ENCODE peak calls at places on chromosomes 13 and 19, in seven cellular contexts. V, P, I, X, T, R and Q are unnamed samples.

GRCh38 chr19:41554902-41555301 is 21.1 kb upstream of the CEACAM21 start:
- DNase-seq in P (no peak), I (no peak), X (peak; percentile 33), R (no peak), V (no peak), T (no peak), Q (no peak)

GRCh38 chr13:98478134-98479129 is 98.5 kb downstream of the STK24 start:
- DNase-seq in X (no peak), R (no peak), T (no peak), V (no peak), I (no peak), P (peak; percentile 54), Q (no peak)

GRCh38 chr13:66087149-66087780 is 1142.9 kb downstream of the PCDH9 start:
- DNase-seq in V (no peak), I (no peak), R (no peak), T (no peak), X (no peak), P (no peak), Q (no peak)

GRCh38 chr19:845707-846481 is 5.1 kb downstream of the PRTN3 start:
- DNase-seq in I (peak; percentile 20), R (no peak), T (no peak), P (no peak), X (no peak), V (no peak), Q (no peak)

GRCh38 chr13:67438465-67438864 is 208.3 kb upstream of the PCDH9 start:
- DNase-seq in R (no peak), I (no peak), P (no peak), T (no peak), X (peak; percentile 31), V (no peak), Q (no peak)

GRCh38 chr13:49996166-49996915 is 501 bp upstream of the TRIM13 start:
- DNase-seq in R (peak; percentile 90), I (peak; percentile 96), V (peak; percentile 98), P (peak; percentile 89), X (peak; percentile 91), T (peak; percentile 89), Q (peak; percentile 96)

GRCh38 chr19:50003810-50004419 is 21.3 kb downstream of the VRK3 start:
- DNase-seq in R (no peak), V (no peak), P (peak; percentile 80), X (no peak), T (no peak), I (peak; percentile 65), Q (no peak)

GRCh38 chr19:57664269-57665127 is 4.2 kb upstream of the ZSCAN4 start:
- DNase-seq in T (no peak), X (no peak), V (peak; percentile 79), P (peak; percentile 28), R (peak; percentile 26), I (peak; percentile 68), Q (peak; percentile 76)

GRCh38 chr19:44582581-44583265 is 30.6 kb upstream of the IGSF23 start:
- DNase-seq in I (peak; percentile 49), T (no peak), R (no peak), P (peak; percentile 31), V (no peak), X (no peak), Q (no peak)

GRCh38 chr13:48596128-48596429 is 57.6 kb upstream of the CYSLTR2 start:
- DNase-seq in T (no peak), R (no peak), V (no peak), X (no peak), P (no peak), I (no peak), Q (no peak)

GRCh38 chr19:39996218-39996810 is 546 bp upstream of the ZNF546 start:
- DNase-seq in X (no peak), V (no peak), T (no peak), R (peak; percentile 31), P (peak; percentile 78), I (peak; percentile 26), Q (no peak)

GRCh38 chr19:39390460-39390758 is 497 bp downstream of the PAF1 start:
- DNase-seq in V (no peak), R (no peak), T (no peak), X (no peak), P (peak; percentile 44), I (no peak), Q (no peak)

GRCh38 chr19:23571175-23571574 is 115.8 kb downstream of the ZNF675 start:
- DNase-seq in T (no peak), R (no peak), I (no peak), P (no peak), X (no peak), V (no peak), Q (no peak)

GRCh38 chr13:40271931-40272775 is 394.3 kb downstream of the FOXO1 start:
- DNase-seq in R (peak; percentile 25), P (peak; percentile 86), X (peak; percentile 70), V (peak; percentile 82), I (peak; percentile 76), T (no peak), Q (no peak)

GRCh38 chr19:7595466-7596133 is at the start of gene CAMSAP3:
- DNase-seq in P (peak; percentile 14), I (no peak), T (peak; percentile 48), V (no peak), R (no peak), X (no peak), Q (no peak)

GRCh38 chr19:17209126-17210036 is 5.8 kb upstream of the USE1 start:
- DNase-seq in P (peak; percentile 51), R (no peak), I (no peak), X (no peak), T (no peak), V (peak; percentile 84), Q (no peak)

GRCh38 chr13:67372868-67373464 is 142.8 kb upstream of the PCDH9 start:
- DNase-seq in X (no peak), R (no peak), T (no peak), I (no peak), V (no peak), P (no peak), Q (no peak)

GRCh38 chr13:28000567-28000966 is 12.1 kb upstream of the URAD start:
- DNase-seq in X (no peak), T (no peak), I (no peak), P (no peak), R (no peak), V (no peak), Q (no peak)